ENCODE peak calls at places on chromosomes 7 and 10, in six cellular contexts. E, U, P, D, X and M are unnamed samples.

GRCh38 chr10:90983940-90984549 is 63.2 kb upstream of the ANKRD1 start:
- DNase-seq in X (no peak), D (no peak), U (no peak), P (no peak), E (no peak), M (no peak)

GRCh38 chr10:86782691-86783418 is 26.4 kb downstream of the BMPR1A start:
- DNase-seq in E (no peak), D (no peak), X (no peak), U (no peak), P (no peak), M (peak)

GRCh38 chr7:75595766-75596165 is 103.6 kb downstream of the SPDYE5 start:
- DNase-seq in P (no peak), D (no peak), U (no peak), E (no peak), X (no peak), M (no peak)

GRCh38 chr10:132985546-132985900 is 43.2 kb upstream of the CFAP46 start:
- DNase-seq in E (no peak), X (no peak), D (no peak), P (no peak), U (no peak), M (no peak)

GRCh38 chr10:7306147-7306546 is 104.7 kb downstream of the SFMBT2 start:
- DNase-seq in P (no peak), D (no peak), X (no peak), E (no peak), U (no peak), M (no peak)

GRCh38 chr7:130888017-130888371 is 154.0 kb upstream of the KLF14 start:
- DNase-seq in E (no peak), D (no peak), P (peak), X (no peak), U (peak), M (no peak)

GRCh38 chr7:47602272-47603004 is 20.5 kb upstream of the TNS3 start:
- DNase-seq in D (no peak), P (peak), E (no peak), U (no peak), X (no peak), M (no peak)

GRCh38 chr10:58982470-58983239 is 193.8 kb upstream of the PHYHIPL start:
- DNase-seq in X (no peak), U (peak), E (no peak), P (no peak), D (no peak), M (no peak)

GRCh38 chr7:27242580-27243339 is at the start of gene EVX1:
- DNase-seq in X (no peak), U (no peak), E (no peak), D (no peak), P (peak), M (no peak)

GRCh38 chr7:31410265-31410664 is 69.7 kb upstream of the NEUROD6 start:
- DNase-seq in E (no peak), D (no peak), U (no peak), P (no peak), X (no peak), M (no peak)

GRCh38 chr7:157619753-157620525 is 283.1 kb downstream of the DNAJB6 start:
- DNase-seq in P (no peak), D (no peak), E (no peak), U (no peak), X (no peak), M (no peak)

GRCh38 chr10:78441704-78442103 is 408.0 kb downstream of the RPS24 start:
- DNase-seq in X (no peak), U (no peak), D (no peak), E (no peak), P (no peak), M (peak)

GRCh38 chr10:28177944-28178637 is 124.8 kb downstream of the MPP7 start:
- DNase-seq in X (no peak), E (no peak), P (no peak), D (no peak), U (peak), M (peak)

GRCh38 chr7:27129729-27130539 is 623 bp downstream of the HOXA4 start:
- DNase-seq in U (no peak), P (no peak), D (no peak), X (no peak), E (no peak), M (peak)

GRCh38 chr10:22218448-22218847 is 633 bp upstream of the EBLN1 start:
- DNase-seq in P (no peak), D (no peak), U (peak), X (no peak), E (peak), M (no peak)

GRCh38 chr7:29190349-29191045 is 4.1 kb upstream of the CHN2 start:
- DNase-seq in P (peak), D (no peak), X (no peak), E (no peak), U (no peak), M (no peak)

GRCh38 chr7:129923709-129924108 is 29.1 kb downstream of the UBE2H start:
- DNase-seq in U (peak), X (peak), P (peak), D (peak), E (no peak), M (peak)

GRCh38 chr7:35805876-35806275 is 5.0 kb downstream of the SEPTIN7 start:
- DNase-seq in X (no peak), P (no peak), U (peak), E (no peak), D (no peak), M (peak)

GRCh38 chr7:133517766-133518165 is 264.9 kb downstream of the EXOC4 start:
- DNase-seq in D (no peak), U (no peak), P (no peak), E (no peak), X (no peak), M (no peak)

GRCh38 chr10:88515235-88515634 is 67.9 kb downstream of the RNLS start:
- DNase-seq in X (no peak), E (no peak), U (no peak), P (no peak), D (no peak), M (peak)

GRCh38 chr7:157139142-157140117 is 704 bp downstream of the UBE3C start:
- DNase-seq in X (no peak), U (peak), D (no peak), P (peak), E (no peak), M (peak)

GRCh38 chr7:119996634-119997033 is 276.3 kb upstream of the KCND2 start:
- DNase-seq in U (no peak), P (no peak), X (no peak), D (peak), E (no peak), M (no peak)

GRCh38 chr7:75732016-75732521 is 6.7 kb downstream of the HIP1 start:
- DNase-seq in X (no peak), P (no peak), D (no peak), U (no peak), E (no peak), M (no peak)

GRCh38 chr10:3452234-3452633 is 279.7 kb upstream of the PITRM1 start:
- DNase-seq in E (no peak), P (no peak), D (peak), U (peak), X (peak), M (peak)

GRCh38 chr7:141201145-141201885 is 127.5 kb downstream of the TMEM178B start:
- DNase-seq in E (no peak), X (no peak), P (no peak), U (no peak), D (no peak), M (no peak)

GRCh38 chr10:119575506-119575905 is 21.3 kb downstream of the TIAL1 start:
- DNase-seq in D (no peak), E (no peak), P (peak), U (peak), X (no peak), M (peak)

GRCh38 chr7:144814326-144814725 is 21.5 kb downstream of the TPK1 start:
- DNase-seq in E (no peak), D (no peak), P (no peak), U (no peak), X (no peak), M (no peak)

GRCh38 chr7:147765301-147765700 is 825.3 kb upstream of the C7orf33 start:
- DNase-seq in E (no peak), D (no peak), P (no peak), U (no peak), X (no peak), M (no peak)

GRCh38 chr7:136251826-136252225 is 274.7 kb upstream of the MTPN start:
- DNase-seq in P (no peak), D (no peak), E (no peak), X (no peak), U (no peak), M (peak)

GRCh38 chr10:43140414-43140813 is 2.2 kb downstream of the CSGALNACT2 start:
- DNase-seq in X (peak), D (peak), U (peak), E (no peak), P (peak), M (peak)

GRCh38 chr7:151700621-151701185 is 176.2 kb downstream of the PRKAG2 start:
- DNase-seq in U (peak), D (no peak), X (no peak), P (no peak), E (no peak), M (peak)

GRCh38 chr10:72248477-72249151 is 25.1 kb upstream of the DDIT4 start:
- DNase-seq in E (no peak), U (peak), D (no peak), X (no peak), P (peak), M (no peak)
- H3K4me3 ChIP-seq in E (peak), U (peak), D (no peak), X (no peak), P (peak), M (peak)

DNA sequence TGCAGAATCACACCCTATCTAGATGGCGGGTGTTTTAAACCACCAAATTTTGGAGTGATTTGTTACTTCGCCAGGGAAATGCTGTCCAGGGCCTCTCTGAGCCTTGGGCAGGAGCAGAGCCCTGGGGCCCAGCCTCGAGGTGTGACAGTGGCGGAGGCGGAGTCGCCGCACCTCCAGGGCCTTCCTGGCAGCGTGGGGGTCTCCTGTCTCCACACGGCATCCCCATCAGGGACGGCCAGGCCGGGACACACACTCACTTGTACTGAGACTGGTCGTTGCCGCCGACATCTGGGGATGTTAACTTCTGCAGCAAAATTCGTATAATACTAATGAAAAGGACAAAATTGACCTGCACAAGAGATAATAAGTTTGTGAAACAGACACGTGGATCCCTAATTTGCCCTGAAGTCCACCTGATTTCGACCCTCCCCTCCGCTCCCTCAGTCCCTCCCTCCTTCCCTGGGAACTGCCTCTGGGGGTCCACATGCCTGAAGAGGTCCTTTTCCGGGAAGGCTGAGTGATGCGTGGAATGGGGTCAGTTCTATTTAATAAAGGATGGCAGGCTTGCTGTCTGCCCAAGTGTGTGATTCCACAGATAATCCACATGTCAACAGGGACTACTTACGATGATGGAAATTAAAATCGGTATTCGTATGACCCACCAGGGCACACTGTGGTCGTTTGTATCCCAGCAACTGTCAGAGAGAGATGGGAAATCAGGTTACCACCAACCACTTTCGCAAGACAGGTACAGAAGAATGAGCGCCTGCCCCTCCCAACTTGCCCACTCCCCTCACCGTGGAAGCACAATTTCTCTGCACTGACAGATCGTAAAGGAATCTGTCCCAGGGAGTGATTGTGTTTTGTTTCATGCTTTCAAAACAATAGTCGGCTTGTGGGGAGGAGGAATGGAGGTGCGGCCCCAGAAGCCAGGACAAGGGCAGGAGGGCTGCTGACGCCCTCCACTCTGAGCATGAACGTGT is 110.4 kb downstream of the VIPR2 start:
- DNase-seq in D (no peak), E (no peak), X (no peak), P (no peak), U (no peak), M (no peak)
- H3K4me3 ChIP-seq in D (no peak), E (no peak), X (no peak), P (no peak), U (no peak), M (no peak)

GRCh38 chr10:97186911-97187310 is 1.2 kb upstream of the SLIT1 start:
- DNase-seq in P (no peak), X (no peak), D (no peak), E (no peak), U (no peak), M (no peak)

GRCh38 chr10:97188234-97188847 is 2.6 kb upstream of the SLIT1 start:
- DNase-seq in X (no peak), E (no peak), D (no peak), P (no peak), U (no peak), M (no peak)

GRCh38 chr10:97183314-97183713 is 2.4 kb downstream of the SLIT1 start:
- DNase-seq in D (no peak), X (no peak), P (no peak), U (no peak), E (no peak), M (no peak)

GRCh38 chr10:97184971-97185325 is 811 bp downstream of the SLIT1 start:
- DNase-seq in U (no peak), X (no peak), D (no peak), E (no peak), P (no peak), M (no peak)

GRCh38 chr10:97185326-97186058 is at the start of gene SLIT1:
- DNase-seq in E (no peak), U (no peak), D (no peak), X (no peak), P (peak), M (no peak)
- H3K4me3 ChIP-seq in E (no peak), U (no peak), D (no peak), X (no peak), P (peak), M (no peak)

GRCh38 chr10:31759816-31760626 is 168.6 kb downstream of the ARHGAP12 start:
- DNase-seq in E (peak), X (peak), U (peak), D (peak), P (peak), M (peak)
- H3K4me3 ChIP-seq in E (peak), X (peak), U (peak), D (peak), P (peak), M (peak)

GRCh38 chr7:22726345-22726848 is 603 bp upstream of the IL6 start:
- DNase-seq in U (peak), D (peak), E (peak), X (no peak), P (peak), M (peak)
- H3K4me3 ChIP-seq in U (peak), D (peak), E (no peak), X (no peak), P (no peak), M (peak)

DNA sequence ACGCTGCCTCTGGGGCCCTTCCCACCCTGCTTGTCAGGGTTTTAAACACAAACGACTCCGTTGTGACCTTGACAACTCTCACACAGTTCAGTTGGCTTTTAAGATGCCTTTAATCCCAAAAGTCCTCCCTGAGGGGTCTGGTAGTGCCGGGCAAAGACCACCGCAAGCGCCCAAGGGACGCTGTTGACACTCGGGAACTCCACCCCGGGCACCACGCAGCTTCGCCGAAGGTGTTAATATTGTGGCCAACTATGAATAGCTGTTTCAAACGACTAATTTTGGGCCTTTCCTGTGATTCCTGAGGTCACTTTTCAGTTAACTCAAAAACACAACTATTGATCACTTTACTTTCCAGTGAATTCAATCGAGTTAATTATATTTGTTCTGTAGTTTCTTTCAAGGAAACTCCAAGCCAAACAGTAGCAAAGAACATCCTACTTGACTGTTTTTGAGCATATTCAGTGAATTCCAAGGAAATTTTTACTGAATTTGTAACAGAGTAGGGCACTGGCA is 958 bp upstream of the ESYT2 start:
- DNase-seq in P (no peak), E (no peak), U (no peak), D (no peak), X (no peak), M (no peak)
- H3K4me3 ChIP-seq in P (peak), E (peak), U (peak), D (peak), X (peak), M (peak)

DNA sequence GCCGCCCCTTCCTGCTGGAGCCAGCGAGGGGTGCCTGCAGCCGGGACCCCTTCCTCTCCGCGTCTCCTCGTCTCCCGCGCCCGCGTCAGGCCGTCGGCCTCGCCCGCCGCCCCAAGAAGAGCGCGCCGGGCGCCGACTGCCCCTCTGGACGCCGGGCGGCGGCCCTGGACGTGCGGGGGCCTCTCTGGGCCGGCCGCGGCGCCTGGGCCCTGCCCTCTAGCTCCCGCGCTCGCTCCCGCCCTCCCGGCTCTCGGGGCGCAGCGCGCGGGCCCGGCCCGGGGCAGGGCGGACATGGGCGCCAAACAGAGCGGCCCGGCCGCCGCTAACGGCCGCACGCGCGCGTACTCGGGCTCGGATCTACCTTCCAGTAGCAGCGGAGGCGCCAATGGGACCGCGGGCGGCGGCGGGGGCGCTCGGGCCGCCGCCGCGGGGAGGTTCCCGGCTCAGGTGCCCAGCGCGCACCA is 702 bp downstream of the ZNRF2 start:
- DNase-seq in D (no peak), E (no peak), X (no peak), P (no peak), U (peak), M (peak)
- H3K4me3 ChIP-seq in D (peak), E (peak), X (peak), P (peak), U (peak), M (peak)

DNA sequence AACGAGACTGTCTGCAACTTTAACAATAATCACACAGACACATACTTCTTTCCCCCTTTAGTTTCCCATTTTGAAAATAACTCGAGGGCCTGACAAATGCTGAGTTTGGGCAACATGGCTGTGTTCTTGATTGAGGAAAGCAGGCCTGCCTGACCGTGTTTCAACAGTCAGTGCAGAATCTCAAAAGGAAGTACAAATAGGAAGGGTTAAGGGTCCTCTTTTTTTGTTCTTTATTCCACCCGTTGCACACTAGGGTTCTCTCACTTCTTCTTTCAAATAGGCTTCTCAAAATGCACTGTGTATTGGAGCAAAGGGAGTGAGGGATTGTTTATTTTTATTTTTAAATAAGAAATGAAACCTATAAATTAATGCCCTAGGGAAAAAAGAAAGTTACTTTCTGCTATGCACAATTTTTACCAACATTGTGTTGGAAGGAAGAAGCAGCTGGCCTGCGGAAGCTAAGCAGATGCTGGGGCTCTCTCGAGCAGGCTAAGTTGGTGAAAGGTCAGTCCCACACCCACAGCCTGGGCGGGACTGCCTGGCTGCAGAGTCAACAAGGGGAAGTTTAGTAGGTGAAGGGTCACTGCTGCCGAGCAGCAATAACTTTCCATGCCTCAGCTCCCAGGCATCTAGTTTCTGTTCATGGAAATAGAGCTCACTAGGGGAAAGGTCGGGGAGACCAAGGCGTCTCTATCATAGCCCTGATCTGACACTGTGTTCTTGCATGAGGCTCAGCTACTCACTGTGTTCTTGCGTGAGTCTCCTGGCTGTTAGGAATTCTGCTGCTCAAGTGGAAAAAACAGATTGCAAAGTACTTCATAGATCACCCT is 12.2 kb upstream of the PDK4 start:
- DNase-seq in P (peak), X (peak), E (peak), D (peak), U (peak), M (peak)
- H3K4me3 ChIP-seq in P (peak), X (peak), E (no peak), D (peak), U (peak), M (peak)

GRCh38 chr10:44898665-44899064 is 12.5 kb upstream of the TMEM72 start:
- DNase-seq in X (no peak), P (no peak), E (no peak), D (no peak), U (no peak), M (no peak)
- H3K4me3 ChIP-seq in X (no peak), P (no peak), E (no peak), D (no peak), U (no peak), M (no peak)